ENCODE peak calls at places on chromosomes 12 and 14, in seven cellular contexts. One of them, this sample, is unnamed.
A peak's percentile ranks its signal among the peaks of the same experiment; 100 is the strongest.

GRCh38 chr12:75725505-75726120 is 214.2 kb upstream of the KRR1 start:
- DNase-seq in T-cell: no peak
- DNase-seq in esophagus muscularis mucosa: no peak
- DNase-seq in G401: peak; percentile 61
- DNase-seq in T-helper 22 cell: no peak
- DNase-seq in fibroblast of lung: peak; percentile 77
- DNase-seq in GM23248: peak; percentile 77
- DNase-seq in this sample: no peak

GRCh38 chr12:47397664-47398281 is 308.1 kb downstream of the RPAP3 start:
- DNase-seq in T-cell: peak; percentile 43
- DNase-seq in esophagus muscularis mucosa: no peak
- DNase-seq in G401: peak; percentile 46
- DNase-seq in T-helper 22 cell: peak; percentile 11
- DNase-seq in fibroblast of lung: peak; percentile 81
- DNase-seq in GM23248: peak; percentile 86
- DNase-seq in this sample: no peak

GRCh38 chr12:91778938-91779400 is 366.7 kb downstream of the BTG1 start:
- DNase-seq in T-cell: peak; percentile 37
- DNase-seq in esophagus muscularis mucosa: no peak
- DNase-seq in G401: no peak
- DNase-seq in T-helper 22 cell: peak; percentile 23
- DNase-seq in fibroblast of lung: peak; percentile 93
- DNase-seq in GM23248: peak; percentile 93
- DNase-seq in this sample: no peak

GRCh38 chr14:22536853-22537338 is 52.1 kb downstream of the DAD1 start:
- DNase-seq in T-cell: peak; percentile 64
- DNase-seq in esophagus muscularis mucosa: no peak
- DNase-seq in G401: no peak
- DNase-seq in T-helper 22 cell: peak; percentile 86
- DNase-seq in fibroblast of lung: peak; percentile 98
- DNase-seq in GM23248: peak; percentile 99
- DNase-seq in this sample: no peak

GRCh38 chr14:102590667-102591099 is 1.8 kb upstream of the RCOR1 start:
- DNase-seq in T-cell: no peak
- DNase-seq in esophagus muscularis mucosa: no peak
- DNase-seq in G401: peak; percentile 46
- DNase-seq in T-helper 22 cell: no peak
- DNase-seq in fibroblast of lung: peak; percentile 35
- DNase-seq in GM23248: peak; percentile 66
- DNase-seq in this sample: peak; percentile 47

GRCh38 chr12:111396726-111397445 is 8.8 kb upstream of the SH2B3 start:
- DNase-seq in T-cell: peak; percentile 77
- DNase-seq in esophagus muscularis mucosa: no peak
- DNase-seq in G401: peak; percentile 72
- DNase-seq in T-helper 22 cell: peak; percentile 68
- DNase-seq in fibroblast of lung: peak; percentile 65
- DNase-seq in GM23248: peak; percentile 86
- DNase-seq in this sample: peak; percentile 80

GRCh38 chr14:80005561-80005960 is 205.7 kb downstream of the DIO2 start:
- DNase-seq in T-cell: no peak
- DNase-seq in esophagus muscularis mucosa: no peak
- DNase-seq in G401: no peak
- DNase-seq in T-helper 22 cell: no peak
- DNase-seq in fibroblast of lung: no peak
- DNase-seq in GM23248: no peak
- DNase-seq in this sample: no peak

GRCh38 chr12:65603428-65604351 is 220.6 kb upstream of the HMGA2 start:
- DNase-seq in T-cell: no peak
- DNase-seq in esophagus muscularis mucosa: no peak
- DNase-seq in G401: peak; percentile 58
- DNase-seq in T-helper 22 cell: no peak
- DNase-seq in fibroblast of lung: peak; percentile 98
- DNase-seq in GM23248: peak; percentile 90
- DNase-seq in this sample: no peak

GRCh38 chr12:105820407-105821140 is 318.2 kb downstream of the NUAK1 start:
- DNase-seq in T-cell: no peak
- DNase-seq in esophagus muscularis mucosa: no peak
- DNase-seq in G401: peak; percentile 16
- DNase-seq in T-helper 22 cell: no peak
- DNase-seq in fibroblast of lung: peak; percentile 86
- DNase-seq in GM23248: peak; percentile 77
- DNase-seq in this sample: no peak

GRCh38 chr12:13097526-13097925 is 5.9 kb downstream of the GSG1 start:
- DNase-seq in T-cell: no peak
- DNase-seq in esophagus muscularis mucosa: peak; percentile 91
- DNase-seq in G401: no peak
- DNase-seq in T-helper 22 cell: no peak
- DNase-seq in fibroblast of lung: no peak
- DNase-seq in GM23248: peak; percentile 69
- DNase-seq in this sample: no peak

GRCh38 chr12:54571166-54571856 is 17.1 kb downstream of the PPP1R1A start:
- DNase-seq in T-cell: no peak
- DNase-seq in esophagus muscularis mucosa: no peak
- DNase-seq in G401: no peak
- DNase-seq in T-helper 22 cell: no peak
- DNase-seq in fibroblast of lung: no peak
- DNase-seq in GM23248: peak; percentile 20
- DNase-seq in this sample: no peak

GRCh38 chr14:71647086-71647784 is 285.0 kb upstream of the RGS6 start:
- DNase-seq in T-cell: no peak
- DNase-seq in esophagus muscularis mucosa: no peak
- DNase-seq in G401: no peak
- DNase-seq in T-helper 22 cell: no peak
- DNase-seq in fibroblast of lung: no peak
- DNase-seq in GM23248: no peak
- DNase-seq in this sample: no peak

GRCh38 chr14:76882646-76883045 is 56.4 kb downstream of the LRRC74A start:
- DNase-seq in T-cell: no peak
- DNase-seq in esophagus muscularis mucosa: no peak
- DNase-seq in G401: no peak
- DNase-seq in T-helper 22 cell: no peak
- DNase-seq in fibroblast of lung: no peak
- DNase-seq in GM23248: no peak
- DNase-seq in this sample: no peak

GRCh38 chr14:37559386-37559785 is 35.7 kb downstream of the FOXA1 start:
- DNase-seq in T-cell: no peak
- DNase-seq in esophagus muscularis mucosa: no peak
- DNase-seq in G401: no peak
- DNase-seq in T-helper 22 cell: no peak
- DNase-seq in fibroblast of lung: peak; percentile 71
- DNase-seq in GM23248: peak; percentile 3
- DNase-seq in this sample: no peak

GRCh38 chr12:3533703-3534386 is 42.8 kb downstream of the PRMT8 start:
- DNase-seq in T-cell: no peak
- DNase-seq in esophagus muscularis mucosa: peak; percentile 87
- DNase-seq in G401: peak; percentile 98
- DNase-seq in T-helper 22 cell: no peak
- DNase-seq in fibroblast of lung: no peak
- DNase-seq in GM23248: peak; percentile 29
- DNase-seq in this sample: no peak

GRCh38 chr12:92403210-92404175 is 257.8 kb upstream of the BTG1 start:
- DNase-seq in T-cell: peak; percentile 82
- DNase-seq in esophagus muscularis mucosa: peak; percentile 60
- DNase-seq in G401: no peak
- DNase-seq in T-helper 22 cell: peak; percentile 39
- DNase-seq in fibroblast of lung: no peak
- DNase-seq in GM23248: no peak
- DNase-seq in this sample: no peak

GRCh38 chr12:90327783-90328743 is 619.4 kb upstream of the ATP2B1 start:
- DNase-seq in T-cell: no peak
- DNase-seq in esophagus muscularis mucosa: no peak
- DNase-seq in G401: no peak
- DNase-seq in T-helper 22 cell: no peak
- DNase-seq in fibroblast of lung: no peak
- DNase-seq in GM23248: no peak
- DNase-seq in this sample: no peak

GRCh38 chr12:124898200-124898950 is 16.1 kb downstream of the UBC start:
- DNase-seq in T-cell: peak; percentile 73
- DNase-seq in esophagus muscularis mucosa: no peak
- DNase-seq in G401: peak; percentile 90
- DNase-seq in T-helper 22 cell: peak; percentile 29
- DNase-seq in fibroblast of lung: peak; percentile 17
- DNase-seq in GM23248: peak; percentile 71
- DNase-seq in this sample: no peak

GRCh38 chr12:52341066-52341580 is 19.9 kb upstream of the KRT83 start:
- DNase-seq in T-cell: no peak
- DNase-seq in esophagus muscularis mucosa: no peak
- DNase-seq in G401: no peak
- DNase-seq in T-helper 22 cell: no peak
- DNase-seq in fibroblast of lung: no peak
- DNase-seq in GM23248: no peak
- DNase-seq in this sample: no peak

GRCh38 chr14:23727566-23728335 is 91.6 kb downstream of the DHRS2 start:
- DNase-seq in T-cell: no peak
- DNase-seq in esophagus muscularis mucosa: no peak
- DNase-seq in G401: peak; percentile 15
- DNase-seq in T-helper 22 cell: no peak
- DNase-seq in fibroblast of lung: peak; percentile 18
- DNase-seq in GM23248: peak; percentile 75
- DNase-seq in this sample: no peak

GRCh38 chr12:83128529-83128928 is 441.8 kb downstream of the TMTC2 start:
- DNase-seq in T-cell: no peak
- DNase-seq in esophagus muscularis mucosa: no peak
- DNase-seq in G401: no peak
- DNase-seq in T-helper 22 cell: no peak
- DNase-seq in fibroblast of lung: no peak
- DNase-seq in GM23248: peak; percentile 42
- DNase-seq in this sample: no peak

GRCh38 chr12:29081101-29081500 is 68.0 kb upstream of the FAR2 start:
- DNase-seq in T-cell: no peak
- DNase-seq in esophagus muscularis mucosa: no peak
- DNase-seq in G401: no peak
- DNase-seq in T-helper 22 cell: no peak
- DNase-seq in fibroblast of lung: no peak
- DNase-seq in GM23248: peak; percentile 31
- DNase-seq in this sample: no peak

GRCh38 chr12:76101739-76102385 is 17.4 kb upstream of the NAP1L1 start:
- DNase-seq in T-cell: no peak
- DNase-seq in esophagus muscularis mucosa: peak; percentile 66
- DNase-seq in G401: no peak
- DNase-seq in T-helper 22 cell: no peak
- DNase-seq in fibroblast of lung: no peak
- DNase-seq in GM23248: no peak
- DNase-seq in this sample: no peak

GRCh38 chr12:52529846-52530245 is 9.7 kb upstream of the KRT5 start:
- DNase-seq in T-cell: no peak
- DNase-seq in esophagus muscularis mucosa: no peak
- DNase-seq in G401: no peak
- DNase-seq in T-helper 22 cell: no peak
- DNase-seq in fibroblast of lung: no peak
- DNase-seq in GM23248: no peak
- DNase-seq in this sample: no peak

GRCh38 chr14:105087963-105088811 is 23.0 kb upstream of the GPR132 start:
- DNase-seq in T-cell: no peak
- DNase-seq in esophagus muscularis mucosa: no peak
- DNase-seq in G401: peak; percentile 16
- DNase-seq in T-helper 22 cell: no peak
- DNase-seq in fibroblast of lung: peak; percentile 85
- DNase-seq in GM23248: peak; percentile 84
- DNase-seq in this sample: no peak

GRCh38 chr14:90846511-90846910 is 30.3 kb upstream of the TTC7B start:
- DNase-seq in T-cell: no peak
- DNase-seq in esophagus muscularis mucosa: no peak
- DNase-seq in G401: no peak
- DNase-seq in T-helper 22 cell: no peak
- DNase-seq in fibroblast of lung: peak; percentile 70
- DNase-seq in GM23248: peak; percentile 82
- DNase-seq in this sample: no peak

GRCh38 chr12:39723831-39724230 is 104.2 kb upstream of the ABCD2 start:
- DNase-seq in T-cell: no peak
- DNase-seq in esophagus muscularis mucosa: no peak
- DNase-seq in G401: peak; percentile 55
- DNase-seq in T-helper 22 cell: no peak
- DNase-seq in fibroblast of lung: peak; percentile 45
- DNase-seq in GM23248: peak; percentile 61
- DNase-seq in this sample: no peak

GRCh38 chr14:92529895-92530294 is 16.3 kb downstream of the RIN3 start:
- DNase-seq in T-cell: no peak
- DNase-seq in esophagus muscularis mucosa: no peak
- DNase-seq in G401: no peak
- DNase-seq in T-helper 22 cell: no peak
- DNase-seq in fibroblast of lung: no peak
- DNase-seq in GM23248: no peak
- DNase-seq in this sample: no peak

GRCh38 chr14:104092931-104093365 is 7.4 kb downstream of the ASPG start:
- DNase-seq in T-cell: no peak
- DNase-seq in esophagus muscularis mucosa: no peak
- DNase-seq in G401: no peak
- DNase-seq in T-helper 22 cell: no peak
- DNase-seq in fibroblast of lung: no peak
- DNase-seq in GM23248: no peak
- DNase-seq in this sample: no peak

GRCh38 chr12:13103391-13104033 is at the start of gene GSG1:
- DNase-seq in T-cell: no peak
- DNase-seq in esophagus muscularis mucosa: peak; percentile 72
- DNase-seq in G401: no peak
- DNase-seq in T-helper 22 cell: no peak
- DNase-seq in fibroblast of lung: no peak
- DNase-seq in GM23248: peak; percentile 91
- DNase-seq in this sample: no peak

GRCh38 chr14:102591372-102591943 is 991 bp upstream of the RCOR1 start:
- DNase-seq in T-cell: peak; percentile 26
- DNase-seq in esophagus muscularis mucosa: no peak
- DNase-seq in G401: peak; percentile 40
- DNase-seq in T-helper 22 cell: peak; percentile 8
- DNase-seq in fibroblast of lung: peak; percentile 22
- DNase-seq in GM23248: peak; percentile 54
- DNase-seq in this sample: peak; percentile 20

GRCh38 chr14:89701079-89702043 is 253.2 kb downstream of the EFCAB11 start:
- DNase-seq in T-cell: peak; percentile 72
- DNase-seq in esophagus muscularis mucosa: peak; percentile 92
- DNase-seq in G401: peak; percentile 61
- DNase-seq in T-helper 22 cell: peak; percentile 73
- DNase-seq in fibroblast of lung: peak; percentile 65
- DNase-seq in GM23248: peak; percentile 89
- DNase-seq in this sample: peak; percentile 71

This sample was measured in progenitor cell of endocrine pancreas.